ENCODE peak calls at places on chromosomes 3 and 15, in six cellular contexts. Q is A549, O is GM12878, C is HepG2, L is endothelial cell of umbilical vein, R is K562. Z is an unnamed sample.

GRCh38 chr3:123412811-123413588 is 35.9 kb downstream of the ADCY5 start:
- DNase-seq in R (no peak), O (no peak), L (no peak), C (no peak), Q (no peak), Z (no peak)

GRCh38 chr3:144229973-144230372 is 258.4 kb downstream of the DIPK2A start:
- DNase-seq in L (no peak), C (no peak), O (no peak), R (no peak), Q (no peak), Z (no peak)

GRCh38 chr3:181695661-181696491 is 15.8 kb upstream of the SOX2 start:
- DNase-seq in O (no peak), L (peak), R (no peak), C (no peak), Q (no peak), Z (no peak)

GRCh38 chr15:99454107-99454809 is 111.5 kb upstream of the MEF2A start:
- DNase-seq in R (no peak), O (no peak), L (no peak), Q (no peak), C (no peak), Z (no peak)

GRCh38 chr15:67504796-67505195 is 16.1 kb upstream of the C15orf61 start:
- DNase-seq in L (no peak), R (no peak), O (no peak), C (no peak), Q (no peak), Z (no peak)

GRCh38 chr3:143830063-143830462 is 18.2 kb downstream of the SLC9A9 start:
- DNase-seq in L (peak), Q (no peak), O (no peak), R (no peak), C (no peak), Z (no peak)

GRCh38 chr15:45276851-45277250 is 24.8 kb downstream of the SLC28A2 start:
- DNase-seq in L (peak), R (peak), O (peak), C (peak), Q (peak), Z (peak)

GRCh38 chr3:34511891-34512290 is 713.5 kb downstream of the PDCD6IP start:
- DNase-seq in O (no peak), L (no peak), C (no peak), Q (no peak), R (no peak), Z (no peak)

GRCh38 chr3:13623101-13623654 is 74.3 kb downstream of the FBLN2 start:
- DNase-seq in L (no peak), R (no peak), O (no peak), Q (no peak), C (peak), Z (no peak)

GRCh38 chr3:61777483-61777882 is 216.1 kb downstream of the PTPRG start:
- DNase-seq in L (no peak), O (no peak), C (no peak), R (no peak), Q (no peak), Z (no peak)

GRCh38 chr3:65170357-65171090 is 482.7 kb upstream of the ADAMTS9 start:
- DNase-seq in Q (no peak), C (no peak), O (no peak), R (peak), L (peak), Z (peak)

GRCh38 chr3:34683851-34684250 is 885.4 kb downstream of the PDCD6IP start:
- DNase-seq in Q (peak), R (peak), C (peak), O (peak), L (peak), Z (peak)

GRCh38 chr3:112303811-112304325 is 9.9 kb upstream of the SLC9C1 start:
- DNase-seq in Q (no peak), C (no peak), O (no peak), L (peak), R (no peak), Z (no peak)

GRCh38 chr3:183958775-183959174 is 58.9 kb downstream of the ABCC5 start:
- DNase-seq in C (no peak), L (no peak), O (no peak), Q (no peak), R (no peak), Z (no peak)

GRCh38 chr3:151183253-151183652 is 19.8 kb downstream of the GPR171 start:
- DNase-seq in Q (no peak), L (no peak), O (no peak), R (no peak), C (no peak), Z (no peak)

GRCh38 chr15:61250613-61251012 is 21.5 kb upstream of the RORA start:
- DNase-seq in C (no peak), O (no peak), L (no peak), Q (no peak), R (no peak), Z (no peak)

GRCh38 chr15:90598053-90598577 is 68.4 kb downstream of the CRTC3 start:
- DNase-seq in Q (no peak), C (peak), L (peak), O (peak), R (peak), Z (peak)

GRCh38 chr3:56806407-56806806 is 4.7 kb upstream of the ARHGEF3 start:
- DNase-seq in Q (no peak), C (no peak), L (no peak), O (no peak), R (no peak), Z (no peak)

GRCh38 chr3:55668359-55668758 is 181.3 kb upstream of the WNT5A start:
- DNase-seq in Q (no peak), R (no peak), C (no peak), O (no peak), L (no peak), Z (no peak)

GRCh38 chr3:26630669-26631384 is 8.3 kb downstream of the LRRC3B start:
- DNase-seq in Q (no peak), C (no peak), O (no peak), L (no peak), R (no peak), Z (no peak)

GRCh38 chr3:187197255-187197654 is at the start of gene RTP1:
- DNase-seq in C (no peak), R (no peak), L (no peak), O (no peak), Q (no peak), Z (no peak)

GRCh38 chr15:85772668-85773067 is 22.1 kb downstream of the KLHL25 start:
- DNase-seq in Q (no peak), R (no peak), L (no peak), O (no peak), C (no peak), Z (no peak)

GRCh38 chr15:71151061-71151460 is 35.8 kb downstream of the THSD4 start:
- DNase-seq in C (no peak), O (no peak), L (no peak), Q (no peak), R (no peak), Z (no peak)

GRCh38 chr15:80999623-81000036 is 1.1 kb upstream of the TLNRD1 start:
- DNase-seq in C (no peak), Q (no peak), R (peak), O (no peak), L (no peak), Z (peak)

GRCh38 chr3:132290833-132291232 is 26.4 kb upstream of the ACP3 start:
- DNase-seq in Q (no peak), R (no peak), O (no peak), L (no peak), C (no peak), Z (peak)

GRCh38 chr3:170307998-170308398 is 49.5 kb upstream of the SKIL start:
- DNase-seq in O (no peak), Q (peak), L (no peak), C (peak), R (peak), Z (no peak)

GRCh38 chr15:90358124-90359033 is 6.3 kb downstream of the ZNF774 start:
- DNase-seq in Q (no peak), O (no peak), L (peak), C (no peak), R (peak), Z (peak)

GRCh38 chr15:25712192-25712960 is 150.8 kb downstream of the ATP10A start:
- DNase-seq in Q (no peak), L (no peak), O (no peak), R (no peak), C (no peak), Z (no peak)

GRCh38 chr15:65646486-65646885 is 24.7 kb downstream of the SLC24A1 start:
- DNase-seq in Q (no peak), C (no peak), L (no peak), R (no peak), O (no peak), Z (no peak)

GRCh38 chr3:101484805-101485620 is 28.0 kb downstream of the SENP7 start:
- DNase-seq in L (peak), Q (no peak), R (peak), C (no peak), O (no peak), Z (no peak)

GRCh38 chr15:42491540-42492225 is 742 bp upstream of the ZNF106 start:
- DNase-seq in L (no peak), Q (peak), O (no peak), C (peak), R (no peak), Z (no peak)

GRCh38 chr3:32239638-32240550 is 1.4 kb downstream of the CMTM8 start:
- DNase-seq in Q (peak), R (peak), C (peak), O (no peak), L (peak), Z (peak)

GRCh38 chr3:169939320-169939719 is 27.3 kb upstream of the SEC62 start:
- DNase-seq in R (peak), L (no peak), O (no peak), C (no peak), Q (no peak), Z (no peak)

GRCh38 chr15:79494963-79495362 is 62.8 kb downstream of the MINAR1 start:
- DNase-seq in O (no peak), L (no peak), C (no peak), Q (no peak), R (no peak), Z (no peak)

GRCh38 chr3:61425356-61425755 is 136.0 kb upstream of the PTPRG start:
- DNase-seq in R (no peak), L (no peak), Q (no peak), C (no peak), O (no peak), Z (peak)

GRCh38 chr15:40929730-40930429 is 740 bp downstream of the DLL4 start:
- DNase-seq in C (no peak), R (peak), Q (no peak), O (no peak), L (peak), Z (peak)

DNA sequence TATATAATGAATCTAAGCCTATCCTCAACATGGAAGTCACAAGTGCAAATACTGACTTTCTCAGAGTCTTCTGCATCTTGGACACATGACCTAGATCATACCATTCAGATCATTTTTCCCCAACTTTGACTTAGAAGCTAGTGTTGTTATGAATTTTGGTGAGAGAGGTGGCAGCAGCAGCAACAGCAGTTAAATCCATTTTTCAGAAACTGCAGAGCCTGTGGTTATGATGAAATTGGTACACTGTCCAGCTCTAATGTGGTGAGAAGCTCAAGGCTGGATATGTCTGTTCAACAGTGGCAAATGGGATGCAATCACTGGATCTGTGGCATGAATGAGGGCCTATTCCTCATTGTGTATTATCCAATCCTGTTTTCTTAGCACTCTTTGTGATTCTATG is 290.1 kb upstream of the SATB1 start:
- DNase-seq in O (no peak), L (no peak), C (no peak), Q (no peak), R (no peak), Z (no peak)
- TF ChIP-seq MYC in O (no peak), L (no peak), C (no peak), Q (no peak), R (no peak), Z (no peak)

GRCh38 chr3:141414141-141414689 is 45.9 kb downstream of the ZBTB38 start:
- DNase-seq in C (no peak), Q (no peak), R (no peak), O (no peak), L (no peak), Z (no peak)

GRCh38 chr3:141412087-141412935 is 44.0 kb downstream of the ZBTB38 start:
- DNase-seq in L (peak), O (no peak), R (peak), Q (peak), C (peak), Z (no peak)

GRCh38 chr3:141410861-141411771 is 42.8 kb downstream of the ZBTB38 start:
- DNase-seq in C (no peak), R (no peak), O (no peak), Q (no peak), L (peak), Z (no peak)

GRCh38 chr3:141413387-141414140 is 45.3 kb downstream of the ZBTB38 start:
- DNase-seq in L (no peak), R (no peak), C (no peak), O (no peak), Q (no peak), Z (no peak)

GRCh38 chr3:141412936-141413354 is 44.6 kb downstream of the ZBTB38 start:
- DNase-seq in R (no peak), Q (no peak), O (no peak), C (peak), L (peak), Z (no peak)
- H3K4me3 ChIP-seq in R (no peak), Q (peak), O (peak), C (peak), L (no peak), Z (no peak)

GRCh38 chr3:37741644-37742043 is 120.0 kb upstream of the CTDSPL start:
- DNase-seq in O (no peak), L (peak), C (peak), Q (peak), R (peak), Z (peak)
- TF ChIP-seq MAX in O (no peak), L (no peak), C (no peak), Q (peak), R (no peak), Z (peak)

GRCh38 chr15:75672646-75673425 is 25.1 kb downstream of the SNX33 start:
- DNase-seq in R (no peak), O (no peak), C (no peak), Q (no peak), L (peak), Z (no peak)

GRCh38 chr15:75672111-75672602 is 24.4 kb downstream of the SNX33 start:
- DNase-seq in O (no peak), L (no peak), R (no peak), Q (no peak), C (no peak), Z (peak)

GRCh38 chr15:75674366-75674765 is 26.7 kb downstream of the SNX33 start:
- DNase-seq in O (no peak), C (no peak), L (no peak), Q (no peak), R (no peak), Z (no peak)

GRCh38 chr15:75671684-75672083 is 24.0 kb downstream of the SNX33 start:
- DNase-seq in O (no peak), Q (no peak), L (no peak), R (no peak), C (no peak), Z (peak)

GRCh38 chr15:75673426-75674247 is 25.9 kb downstream of the SNX33 start:
- DNase-seq in R (no peak), Q (no peak), C (no peak), L (no peak), O (no peak), Z (peak)
- TF ChIP-seq MYC in R (no peak), Q (no peak), C (no peak), L (no peak), O (no peak), Z (peak)

DNA sequence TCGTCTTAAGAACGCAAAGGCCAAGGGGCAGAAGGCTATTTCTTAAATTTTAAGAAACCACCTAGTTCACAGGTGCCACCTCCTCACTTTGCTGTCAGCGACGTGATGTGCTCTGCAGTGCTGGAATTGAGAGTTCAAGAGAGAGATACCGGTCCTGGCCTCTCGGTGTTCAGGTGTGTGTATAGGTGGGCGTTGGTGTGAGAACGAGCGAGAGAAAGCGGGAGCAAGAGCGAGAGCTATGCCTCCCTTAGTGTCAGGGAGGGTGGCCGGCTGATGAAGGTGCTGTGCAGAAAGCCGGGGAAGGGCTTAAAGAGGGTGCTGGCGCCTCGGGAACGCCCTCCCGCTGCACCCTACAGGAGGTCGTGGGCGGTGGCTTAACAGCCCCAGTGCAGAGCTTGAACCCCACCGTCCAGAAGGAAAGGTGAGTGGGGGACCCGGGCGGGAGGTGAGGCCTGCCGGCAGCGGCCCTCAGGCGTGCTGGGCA is 247.1 kb upstream of the TOPAZ1 start:
- DNase-seq in L (no peak), Q (no peak), C (no peak), R (no peak), O (no peak), Z (no peak)
- H3K4me3 ChIP-seq in L (no peak), Q (peak), C (no peak), R (no peak), O (peak), Z (no peak)

DNA sequence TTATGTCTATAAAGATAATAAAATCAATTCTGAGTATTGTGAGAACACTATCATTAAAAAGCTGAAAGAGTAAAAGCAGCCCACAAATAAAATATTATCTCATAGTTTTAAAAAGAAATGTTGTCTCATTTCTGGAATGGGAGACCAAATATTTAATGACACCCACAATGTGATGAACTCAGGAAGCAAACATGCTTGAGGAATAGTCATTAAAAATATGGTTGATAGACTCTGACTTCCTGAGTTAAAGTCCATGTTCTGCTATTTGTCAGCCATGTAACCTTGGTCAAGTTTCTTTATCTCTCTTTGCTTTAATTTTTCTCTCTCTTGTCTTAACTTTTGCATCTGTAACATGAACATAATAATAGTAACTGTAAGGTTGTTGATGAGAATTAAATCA is 35.5 kb upstream of the CHMP2B start:
- DNase-seq in R (no peak), O (no peak), Q (no peak), C (no peak), L (peak), Z (no peak)
- TF ChIP-seq MAX in R (no peak), O (no peak), Q (no peak), C (no peak), L (no peak), Z (no peak)

Z was measured in NB4.